ENCODE peak calls at places on chromosomes 5 and 9, in ten cellular contexts. P, S, V, C, H, M, F, G, X and D are unnamed samples.

GRCh38 chr5:133552925-133553525 is 59.3 kb downstream of the FSTL4 start:
- DNase-seq in P (peak), S (no peak), V (peak), C (peak), H (peak), M (peak), F (peak), G (peak), X (no peak), D (no peak)

GRCh38 chr5:141476132-141476909 is 555 bp downstream of the PCDHGC3 start:
- DNase-seq in P (peak), S (no peak), V (peak), C (peak), H (no peak), M (peak), F (no peak), G (peak), X (peak), D (no peak)

GRCh38 chr9:88791105-88791805 is 200.0 kb upstream of the S1PR3 start:
- DNase-seq in P (peak), S (peak), V (no peak), C (no peak), H (no peak), M (no peak), F (no peak), G (no peak), X (peak), D (no peak)

GRCh38 chr5:38450627-38451371 is 105.6 kb downstream of the LIFR start:
- DNase-seq in P (no peak), S (no peak), V (no peak), C (no peak), H (no peak), M (no peak), F (no peak), G (no peak), X (no peak), D (no peak)

GRCh38 chr9:3740690-3741419 is 215.1 kb upstream of the RFX3 start:
- DNase-seq in P (no peak), S (no peak), V (no peak), C (peak), H (no peak), M (no peak), F (no peak), G (no peak), X (no peak), D (no peak)

GRCh38 chr9:97387936-97388684 is 23.8 kb upstream of the TDRD7 start:
- DNase-seq in P (no peak), S (no peak), V (no peak), C (no peak), H (no peak), M (no peak), F (no peak), G (no peak), X (no peak), D (no peak)

GRCh38 chr5:154191467-154192261 is 1.1 kb downstream of the GALNT10 start:
- DNase-seq in P (no peak), S (no peak), V (no peak), C (peak), H (no peak), M (no peak), F (peak), G (peak), X (no peak), D (no peak)

GRCh38 chr9:82382887-82383616 is 394.5 kb downstream of the SPATA31D1 start:
- DNase-seq in P (no peak), S (no peak), V (no peak), C (no peak), H (no peak), M (peak), F (no peak), G (peak), X (no peak), D (no peak)

GRCh38 chr5:66989781-66990180 is 206.8 kb downstream of the CD180 start:
- DNase-seq in P (no peak), S (no peak), V (no peak), C (no peak), H (no peak), M (no peak), F (no peak), G (no peak), X (no peak), D (no peak)

GRCh38 chr9:92003308-92004044 is 53.4 kb upstream of the ROR2 start:
- DNase-seq in P (no peak), S (no peak), V (no peak), C (no peak), H (no peak), M (no peak), F (no peak), G (no peak), X (no peak), D (no peak)